ENCODE peak calls at places on chromosomes 2 and 18, in nine cellular contexts. One of them, this sample, is unnamed.
A peak's percentile ranks its signal among the peaks of the same experiment; 100 is the strongest.

GRCh38 chr2:96099861-96100798 is 16.2 kb downstream of the ADRA2B start:
- DNase-seq in GM12865: no peak
- DNase-seq in right lobe of liver: peak; percentile 46
- DNase-seq in GM12878: no peak
- DNase-seq in fibroblast of lung: no peak
- DNase-seq in HCT116: no peak
- DNase-seq in cardiac muscle cell: no peak
- DNase-seq in ascending aorta: no peak
- DNase-seq in CD8-positive, alpha-beta T cell: no peak
- DNase-seq in this sample: no peak

GRCh38 chr2:30300456-30301221 is 69.3 kb downstream of the LBH start:
- DNase-seq in GM12878: no peak
- DNase-seq in CD8-positive, alpha-beta T cell: no peak
- DNase-seq in right lobe of liver: no peak
- DNase-seq in ascending aorta: no peak
- DNase-seq in fibroblast of lung: peak; percentile 72
- DNase-seq in HCT116: no peak
- DNase-seq in GM12865: no peak
- DNase-seq in cardiac muscle cell: peak; percentile 76
- DNase-seq in this sample: peak; percentile 18

GRCh38 chr18:79604205-79604912 is 75.2 kb upstream of the CTDP1 start:
- DNase-seq in GM12865: no peak
- DNase-seq in right lobe of liver: no peak
- DNase-seq in ascending aorta: no peak
- DNase-seq in CD8-positive, alpha-beta T cell: no peak
- DNase-seq in GM12878: no peak
- DNase-seq in HCT116: no peak
- DNase-seq in cardiac muscle cell: no peak
- DNase-seq in fibroblast of lung: no peak
- DNase-seq in this sample: no peak

GRCh38 chr2:168346725-168347477 is 99.5 kb upstream of the STK39 start:
- DNase-seq in cardiac muscle cell: peak; percentile 83
- DNase-seq in right lobe of liver: no peak
- DNase-seq in GM12878: peak; percentile 45
- DNase-seq in fibroblast of lung: peak; percentile 74
- DNase-seq in ascending aorta: no peak
- DNase-seq in CD8-positive, alpha-beta T cell: peak; percentile 65
- DNase-seq in HCT116: peak; percentile 53
- DNase-seq in GM12865: peak; percentile 82
- DNase-seq in this sample: peak; percentile 68

GRCh38 chr18:72336786-72337185 is 207.4 kb downstream of the CBLN2 start:
- DNase-seq in GM12865: no peak
- DNase-seq in HCT116: no peak
- DNase-seq in GM12878: no peak
- DNase-seq in fibroblast of lung: no peak
- DNase-seq in CD8-positive, alpha-beta T cell: no peak
- DNase-seq in ascending aorta: no peak
- DNase-seq in right lobe of liver: no peak
- DNase-seq in cardiac muscle cell: no peak
- DNase-seq in this sample: no peak

GRCh38 chr2:229419158-229419557 is 148.1 kb upstream of the PID1 start:
- DNase-seq in GM12865: no peak
- DNase-seq in right lobe of liver: no peak
- DNase-seq in cardiac muscle cell: no peak
- DNase-seq in CD8-positive, alpha-beta T cell: no peak
- DNase-seq in HCT116: no peak
- DNase-seq in GM12878: no peak
- DNase-seq in fibroblast of lung: peak; percentile 79
- DNase-seq in ascending aorta: no peak
- DNase-seq in this sample: no peak

GRCh38 chr2:61013382-61013781 is 4.1 kb upstream of the PEX13 start:
- DNase-seq in HCT116: no peak
- DNase-seq in cardiac muscle cell: no peak
- DNase-seq in right lobe of liver: no peak
- DNase-seq in GM12865: no peak
- DNase-seq in fibroblast of lung: no peak
- DNase-seq in CD8-positive, alpha-beta T cell: no peak
- DNase-seq in GM12878: no peak
- DNase-seq in ascending aorta: no peak
- DNase-seq in this sample: no peak

GRCh38 chr18:74623047-74623816 is 25.6 kb downstream of the ZNF407 start:
- DNase-seq in CD8-positive, alpha-beta T cell: peak; percentile 31
- DNase-seq in GM12878: no peak
- DNase-seq in GM12865: no peak
- DNase-seq in cardiac muscle cell: no peak
- DNase-seq in HCT116: peak; percentile 10
- DNase-seq in ascending aorta: no peak
- DNase-seq in right lobe of liver: no peak
- DNase-seq in fibroblast of lung: peak; percentile 32
- DNase-seq in this sample: no peak

GRCh38 chr18:44791520-44791919 is 110.8 kb downstream of the SETBP1 start:
- DNase-seq in GM12878: no peak
- DNase-seq in GM12865: no peak
- DNase-seq in right lobe of liver: no peak
- DNase-seq in CD8-positive, alpha-beta T cell: no peak
- DNase-seq in cardiac muscle cell: no peak
- DNase-seq in fibroblast of lung: peak; percentile 21
- DNase-seq in HCT116: no peak
- DNase-seq in ascending aorta: no peak
- DNase-seq in this sample: no peak

GRCh38 chr2:12844511-12844910 is 127.8 kb downstream of the TRIB2 start:
- DNase-seq in cardiac muscle cell: no peak
- DNase-seq in CD8-positive, alpha-beta T cell: no peak
- DNase-seq in GM12865: no peak
- DNase-seq in GM12878: no peak
- DNase-seq in fibroblast of lung: no peak
- DNase-seq in HCT116: no peak
- DNase-seq in ascending aorta: no peak
- DNase-seq in right lobe of liver: no peak
- DNase-seq in this sample: no peak

GRCh38 chr2:217149087-217149660 is 289.3 kb upstream of the TNP1 start:
- DNase-seq in CD8-positive, alpha-beta T cell: no peak
- DNase-seq in right lobe of liver: no peak
- DNase-seq in cardiac muscle cell: no peak
- DNase-seq in GM12878: no peak
- DNase-seq in HCT116: no peak
- DNase-seq in fibroblast of lung: no peak
- DNase-seq in GM12865: no peak
- DNase-seq in ascending aorta: no peak
- DNase-seq in this sample: no peak

GRCh38 chr2:7007846-7008741 is 90.9 kb downstream of the RNF144A start:
- DNase-seq in HCT116: no peak
- DNase-seq in GM12865: no peak
- DNase-seq in fibroblast of lung: peak; percentile 62
- DNase-seq in right lobe of liver: peak; percentile 78
- DNase-seq in GM12878: peak; percentile 16
- DNase-seq in CD8-positive, alpha-beta T cell: no peak
- DNase-seq in ascending aorta: peak; percentile 31
- DNase-seq in cardiac muscle cell: peak; percentile 39
- DNase-seq in this sample: peak; percentile 97

GRCh38 chr2:132632000-132632649 is 37.9 kb downstream of the LYPD1 start:
- DNase-seq in right lobe of liver: peak; percentile 83
- DNase-seq in GM12878: no peak
- DNase-seq in ascending aorta: no peak
- DNase-seq in GM12865: no peak
- DNase-seq in HCT116: no peak
- DNase-seq in cardiac muscle cell: no peak
- DNase-seq in fibroblast of lung: no peak
- DNase-seq in CD8-positive, alpha-beta T cell: no peak
- DNase-seq in this sample: peak; percentile 54

GRCh38 chr18:26719909-26720308 is 145.6 kb downstream of the AQP4 start:
- DNase-seq in CD8-positive, alpha-beta T cell: no peak
- DNase-seq in fibroblast of lung: no peak
- DNase-seq in GM12878: no peak
- DNase-seq in cardiac muscle cell: no peak
- DNase-seq in GM12865: no peak
- DNase-seq in HCT116: no peak
- DNase-seq in right lobe of liver: no peak
- DNase-seq in ascending aorta: no peak
- DNase-seq in this sample: no peak

GRCh38 chr2:209629622-209630021 is 142.0 kb upstream of the UNC80 start:
- DNase-seq in GM12878: no peak
- DNase-seq in HCT116: no peak
- DNase-seq in fibroblast of lung: peak; percentile 51
- DNase-seq in GM12865: no peak
- DNase-seq in cardiac muscle cell: no peak
- DNase-seq in right lobe of liver: no peak
- DNase-seq in ascending aorta: no peak
- DNase-seq in CD8-positive, alpha-beta T cell: no peak
- DNase-seq in this sample: peak; percentile 86

GRCh38 chr2:125593036-125593435 is 1062.9 kb upstream of the GYPC start:
- DNase-seq in GM12865: no peak
- DNase-seq in ascending aorta: no peak
- DNase-seq in HCT116: no peak
- DNase-seq in right lobe of liver: no peak
- DNase-seq in CD8-positive, alpha-beta T cell: no peak
- DNase-seq in fibroblast of lung: no peak
- DNase-seq in cardiac muscle cell: no peak
- DNase-seq in GM12878: no peak
- DNase-seq in this sample: no peak

GRCh38 chr2:96092580-96092877 is 23.8 kb downstream of the ADRA2B start:
- DNase-seq in fibroblast of lung: no peak
- DNase-seq in HCT116: no peak
- DNase-seq in right lobe of liver: no peak
- DNase-seq in CD8-positive, alpha-beta T cell: no peak
- DNase-seq in ascending aorta: no peak
- DNase-seq in cardiac muscle cell: no peak
- DNase-seq in GM12865: no peak
- DNase-seq in GM12878: no peak
- DNase-seq in this sample: no peak

GRCh38 chr2:159322419-159322818 is 35.9 kb upstream of the WDSUB1 start:
- DNase-seq in right lobe of liver: no peak
- DNase-seq in ascending aorta: no peak
- DNase-seq in GM12865: no peak
- DNase-seq in GM12878: no peak
- DNase-seq in cardiac muscle cell: no peak
- DNase-seq in CD8-positive, alpha-beta T cell: no peak
- DNase-seq in HCT116: no peak
- DNase-seq in fibroblast of lung: no peak
- DNase-seq in this sample: no peak

GRCh38 chr2:112811841-112812306 is 24.7 kb downstream of the IL1B start:
- DNase-seq in CD8-positive, alpha-beta T cell: no peak
- DNase-seq in HCT116: no peak
- DNase-seq in fibroblast of lung: peak; percentile 64
- DNase-seq in GM12865: peak; percentile 76
- DNase-seq in GM12878: no peak
- DNase-seq in right lobe of liver: no peak
- DNase-seq in ascending aorta: no peak
- DNase-seq in cardiac muscle cell: no peak
- DNase-seq in this sample: peak; percentile 74
- TF ChIP-seq CTCF in CD8-positive, alpha-beta T cell: no peak
- TF ChIP-seq CTCF in HCT116: no peak
- TF ChIP-seq CTCF in fibroblast of lung: no peak
- TF ChIP-seq CTCF in GM12865: no peak
- TF ChIP-seq CTCF in GM12878: no peak
- TF ChIP-seq CTCF in right lobe of liver: no peak
- TF ChIP-seq CTCF in ascending aorta: no peak
- TF ChIP-seq CTCF in cardiac muscle cell: no peak
- TF ChIP-seq CTCF in this sample: no peak

DNA sequence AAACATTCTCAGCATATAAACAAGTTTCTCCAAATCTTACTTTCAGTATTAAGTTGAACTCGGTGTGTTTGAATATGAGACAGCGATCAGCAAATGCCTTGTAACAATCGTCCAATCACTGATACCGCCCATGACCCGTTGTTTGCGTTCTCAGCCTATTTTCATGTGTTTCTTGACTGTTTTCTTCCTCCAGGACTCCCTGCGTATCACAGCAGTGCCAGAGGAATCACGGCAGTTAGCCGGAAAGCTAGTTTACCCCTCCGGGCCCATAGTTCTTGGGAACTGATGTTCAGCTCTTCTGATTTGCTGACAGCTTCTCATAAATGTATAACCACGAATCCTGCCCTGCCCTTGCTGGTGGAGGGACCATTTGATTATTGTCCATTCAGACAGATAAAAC is 42.2 kb upstream of the TPO start:
- DNase-seq in fibroblast of lung: no peak
- DNase-seq in right lobe of liver: no peak
- DNase-seq in GM12878: no peak
- DNase-seq in CD8-positive, alpha-beta T cell: no peak
- DNase-seq in GM12865: no peak
- DNase-seq in HCT116: no peak
- DNase-seq in ascending aorta: no peak
- DNase-seq in cardiac muscle cell: no peak
- DNase-seq in this sample: no peak
- H3K4me3 ChIP-seq in fibroblast of lung: no peak overlapping the region
- H3K4me3 ChIP-seq in right lobe of liver: no peak overlapping the region
- H3K4me3 ChIP-seq in GM12878: no peak overlapping the region
- H3K4me3 ChIP-seq in CD8-positive, alpha-beta T cell: no peak overlapping the region
- H3K4me3 ChIP-seq in GM12865: no peak overlapping the region
- H3K4me3 ChIP-seq in HCT116: no peak overlapping the region
- H3K4me3 ChIP-seq in ascending aorta: no peak overlapping the region
- H3K4me3 ChIP-seq in cardiac muscle cell: no peak overlapping the region
- H3K4me3 ChIP-seq in this sample: no peak overlapping the region

GRCh38 chr2:25251032-25251460 is 82.7 kb upstream of the POMC start:
- DNase-seq in right lobe of liver: no peak
- DNase-seq in CD8-positive, alpha-beta T cell: peak; percentile 39
- DNase-seq in GM12865: no peak
- DNase-seq in ascending aorta: no peak
- DNase-seq in GM12878: no peak
- DNase-seq in HCT116: no peak
- DNase-seq in fibroblast of lung: no peak
- DNase-seq in cardiac muscle cell: no peak
- DNase-seq in this sample: no peak
- TF ChIP-seq CTCF in right lobe of liver: no peak
- TF ChIP-seq CTCF in CD8-positive, alpha-beta T cell: no peak
- TF ChIP-seq CTCF in GM12865: no peak
- TF ChIP-seq CTCF in ascending aorta: no peak
- TF ChIP-seq CTCF in GM12878: no peak
- TF ChIP-seq CTCF in HCT116: no peak
- TF ChIP-seq CTCF in fibroblast of lung: no peak
- TF ChIP-seq CTCF in cardiac muscle cell: no peak
- TF ChIP-seq CTCF in this sample: no peak

GRCh38 chr2:45004569-45005181 is 4.6 kb downstream of the SIX2 start:
- DNase-seq in ascending aorta: no peak
- DNase-seq in fibroblast of lung: no peak
- DNase-seq in right lobe of liver: no peak
- DNase-seq in GM12865: no peak
- DNase-seq in GM12878: no peak
- DNase-seq in cardiac muscle cell: peak; percentile 29
- DNase-seq in HCT116: no peak
- DNase-seq in CD8-positive, alpha-beta T cell: no peak
- DNase-seq in this sample: no peak

GRCh38 chr2:45006942-45007287 is 2.3 kb downstream of the SIX2 start:
- DNase-seq in ascending aorta: no peak
- DNase-seq in GM12865: no peak
- DNase-seq in right lobe of liver: no peak
- DNase-seq in cardiac muscle cell: no peak
- DNase-seq in fibroblast of lung: no peak
- DNase-seq in CD8-positive, alpha-beta T cell: no peak
- DNase-seq in GM12878: no peak
- DNase-seq in HCT116: no peak
- DNase-seq in this sample: no peak

GRCh38 chr2:45006041-45006941 is 3.0 kb downstream of the SIX2 start:
- DNase-seq in GM12878: no peak
- DNase-seq in GM12865: no peak
- DNase-seq in ascending aorta: no peak
- DNase-seq in fibroblast of lung: no peak
- DNase-seq in right lobe of liver: no peak
- DNase-seq in HCT116: no peak
- DNase-seq in cardiac muscle cell: no peak
- DNase-seq in CD8-positive, alpha-beta T cell: no peak
- DNase-seq in this sample: no peak

GRCh38 chr2:45003586-45004568 is 5.4 kb downstream of the SIX2 start:
- DNase-seq in cardiac muscle cell: peak; percentile 25
- DNase-seq in GM12865: no peak
- DNase-seq in right lobe of liver: no peak
- DNase-seq in ascending aorta: no peak
- DNase-seq in fibroblast of lung: no peak
- DNase-seq in CD8-positive, alpha-beta T cell: no peak
- DNase-seq in HCT116: no peak
- DNase-seq in GM12878: no peak
- DNase-seq in this sample: no peak

GRCh38 chr2:45005261-45006002 is 3.8 kb downstream of the SIX2 start:
- DNase-seq in ascending aorta: no peak
- DNase-seq in GM12878: no peak
- DNase-seq in CD8-positive, alpha-beta T cell: no peak
- DNase-seq in GM12865: no peak
- DNase-seq in right lobe of liver: no peak
- DNase-seq in fibroblast of lung: no peak
- DNase-seq in cardiac muscle cell: peak; percentile 21
- DNase-seq in HCT116: no peak
- DNase-seq in this sample: no peak
- H3K4me3 ChIP-seq in ascending aorta: no peak overlapping the region
- H3K4me3 ChIP-seq in GM12878: no peak overlapping the region
- H3K4me3 ChIP-seq in CD8-positive, alpha-beta T cell: no peak overlapping the region
- H3K4me3 ChIP-seq in GM12865: no peak overlapping the region
- H3K4me3 ChIP-seq in right lobe of liver: no peak overlapping the region
- H3K4me3 ChIP-seq in fibroblast of lung: no peak overlapping the region
- H3K4me3 ChIP-seq in cardiac muscle cell: peak overlapping the region; percentile 11
- H3K4me3 ChIP-seq in HCT116: no peak overlapping the region
- H3K4me3 ChIP-seq in this sample: no peak overlapping the region

This sample was measured in astrocyte of the spinal cord.